ENCODE peak calls at places on chromosomes 12 and 14, in six cellular contexts. F is kidney tubule cell, P is GM13977, E is stomach, M is A549, V is B cell. A is an unnamed sample.

GRCh38 chr14:83575301-83575700 is 1954.6 kb upstream of the FLRT2 start:
- DNase-seq in F (no peak), P (no peak), E (no peak), M (no peak), V (no peak), A (no peak)

GRCh38 chr14:20327005-20327869 is 5.8 kb downstream of the CCNB1IP1 start:
- DNase-seq in F (peak), P (peak), E (no peak), M (peak), V (peak), A (peak)

GRCh38 chr14:69242311-69243224 is 17.4 kb upstream of the GALNT16 start:
- DNase-seq in F (peak), P (peak), E (peak), M (peak), V (peak), A (peak)

GRCh38 chr14:80356413-80356812 is 145.1 kb upstream of the DIO2 start:
- DNase-seq in F (no peak), P (no peak), E (no peak), M (no peak), V (no peak), A (no peak)

GRCh38 chr14:60102389-60102788 is 10.7 kb downstream of the PCNX4 start:
- DNase-seq in F (no peak), P (no peak), E (no peak), M (no peak), V (no peak), A (no peak)

GRCh38 chr14:101562659-101563351 is 1.5 kb downstream of the DIO3 start:
- DNase-seq in F (no peak), P (no peak), E (no peak), M (no peak), V (no peak), A (no peak)

GRCh38 chr12:49644620-49644994 is 21.2 kb downstream of the PRPF40B start:
- DNase-seq in F (peak), P (peak), E (peak), M (peak), V (peak), A (peak)

GRCh38 chr14:104362761-104363605 is 216.6 kb upstream of the C14orf180 start:
- DNase-seq in F (no peak), P (no peak), E (no peak), M (no peak), V (no peak), A (no peak)

GRCh38 chr14:104864267-104865068 is 600 bp upstream of the CEP170B start:
- DNase-seq in F (peak), P (no peak), E (peak), M (peak), V (peak), A (no peak)

A was measured in dermis microvascular lymphatic vessel endothelial cell.